ENCODE peak calls at places on chromosomes 5 and 9, in five cellular contexts. I, W, K, A and F are unnamed samples.

GRCh38 chr5:171192111-171192510 is 116.9 kb upstream of the TLX3 start:
- DNase-seq in A (no peak), W (no peak), K (no peak), I (no peak), F (no peak)

GRCh38 chr5:112475747-112476435 is 56.8 kb upstream of the EPB41L4A start:
- DNase-seq in W (no peak), A (no peak), I (peak), K (no peak), F (no peak)

GRCh38 chr9:77710276-77710675 is 62.2 kb upstream of the GNA14 start:
- DNase-seq in K (no peak), W (no peak), A (no peak), I (no peak), F (no peak)

GRCh38 chr9:95980262-95981125 is 105.0 kb downstream of the ERCC6L2 start:
- DNase-seq in K (no peak), W (no peak), I (no peak), A (no peak), F (peak)

GRCh38 chr9:14433841-14434511 is 120.0 kb upstream of the NFIB start:
- DNase-seq in A (no peak), W (no peak), K (peak), I (peak), F (peak)

GRCh38 chr5:179162351-179163235 is 102.4 kb downstream of the ZNF354C start:
- DNase-seq in K (no peak), A (no peak), W (peak), I (no peak), F (no peak)

GRCh38 chr5:156595132-156595787 is 254.8 kb upstream of the PPP1R2B start:
- DNase-seq in A (no peak), W (no peak), I (no peak), K (no peak), F (no peak)

GRCh38 chr5:138035605-138036537 is 3.0 kb upstream of the FAM13B start:
- DNase-seq in A (peak), K (peak), W (no peak), I (peak), F (peak)

GRCh38 chr9:38342096-38342495 is 50.4 kb upstream of the ALDH1B1 start:
- DNase-seq in A (no peak), I (no peak), W (no peak), K (no peak), F (no peak)

GRCh38 chr9:20524776-20525175 is 97.5 kb downstream of the MLLT3 start:
- DNase-seq in K (no peak), W (no peak), I (no peak), A (no peak), F (no peak)

GRCh38 chr5:160930361-160930760 is 78.3 kb upstream of the ATP10B start:
- DNase-seq in W (no peak), K (no peak), I (peak), A (no peak), F (no peak)

GRCh38 chr5:24621809-24622208 is 23.0 kb downstream of the CDH10 start:
- DNase-seq in W (no peak), I (peak), A (no peak), K (peak), F (no peak)

GRCh38 chr5:9789818-9790217 is 159.7 kb upstream of the TAS2R1 start:
- DNase-seq in A (no peak), I (no peak), W (no peak), K (no peak), F (no peak)

GRCh38 chr5:170070556-170071412 is 34.9 kb upstream of the FOXI1 start:
- DNase-seq in A (peak), W (no peak), K (no peak), I (peak), F (peak)

GRCh38 chr9:124079176-124079925 is 67.8 kb downstream of the LHX2 start:
- DNase-seq in I (peak), A (no peak), K (no peak), W (no peak), F (peak)

GRCh38 chr5:64690417-64691151 is at the start of gene SHISAL2B:
- DNase-seq in I (peak), K (peak), W (peak), A (no peak), F (no peak)

GRCh38 chr9:72601595-72601994 is 80.2 kb downstream of the TMC1 start:
- DNase-seq in I (no peak), K (no peak), W (no peak), A (no peak), F (no peak)

GRCh38 chr9:100601216-100601615 is 23.3 kb downstream of the CAVIN4 start:
- DNase-seq in W (no peak), K (peak), A (peak), I (peak), F (peak)

GRCh38 chr5:88663793-88664216 is 219.2 kb downstream of the MEF2C start:
- DNase-seq in W (no peak), A (no peak), K (no peak), I (no peak), F (no peak)

GRCh38 chr9:35436940-35437339 is 53.0 kb upstream of the RUSC2 start:
- DNase-seq in K (no peak), W (no peak), A (no peak), I (no peak), F (no peak)

GRCh38 chr5:176526462-176526861 is 10.7 kb downstream of the RNF44 start:
- DNase-seq in I (no peak), K (no peak), A (no peak), W (no peak), F (no peak)

GRCh38 chr5:18281947-18282557 is 647.8 kb downstream of the TAF11L14 start:
- DNase-seq in W (no peak), K (peak), A (no peak), I (peak), F (no peak)

GRCh38 chr9:8750639-8751041 is 951.1 kb upstream of the DMAC1 start:
- DNase-seq in I (peak), A (no peak), K (no peak), W (no peak), F (no peak)

GRCh38 chr5:133864711-133865110 is 103.7 kb downstream of the C5orf15 start:
- DNase-seq in I (no peak), A (no peak), W (peak), K (no peak), F (no peak)

GRCh38 chr5:37189355-37189754 is 59.8 kb downstream of the CPLANE1 start:
- DNase-seq in W (no peak), K (no peak), A (no peak), I (no peak), F (no peak)

GRCh38 chr9:111514967-111515366 is 10.0 kb upstream of the ZNF483 start:
- DNase-seq in A (no peak), W (no peak), I (no peak), K (no peak), F (no peak)

GRCh38 chr5:96483878-96484277 is 50.8 kb upstream of the PCSK1 start:
- DNase-seq in K (no peak), A (no peak), I (peak), W (no peak), F (no peak)

GRCh38 chr9:35636135-35636876 is 14.4 kb downstream of the SIT1 start:
- DNase-seq in A (peak), K (no peak), I (no peak), W (no peak), F (no peak)

GRCh38 chr9:90890146-90890545 is 88.5 kb downstream of the SYK start:
- DNase-seq in W (no peak), I (no peak), A (no peak), K (no peak), F (no peak)

GRCh38 chr5:151126199-151126645 is 31.4 kb downstream of the ANXA6 start:
- DNase-seq in K (peak), W (peak), A (peak), I (peak), F (peak)

GRCh38 chr9:99472240-99472915 is 250.3 kb downstream of the SEC61B start:
- DNase-seq in W (no peak), K (no peak), A (no peak), I (no peak), F (no peak)